ENCODE peak calls at places on chromosomes 7 and 10, in ten cellular contexts. F is NCI-H748 treated with DMSO at 0.1 percent for 48 hours, Q is right atrium auricular region, I is NCI-H2107, J is HTR-8/SVneo, W is T1000, Y is endodermal cell, E is ELR, C is NCI-H524, O is tibial nerve. K is an unnamed sample.

GRCh38 chr10:69497235-69497561 is 45.9 kb downstream of the TSPAN15 start:
- DNase-seq in F (no peak), Y (peak; percentile 20), C (no peak), J (no peak), W (no peak), O (no peak), E (no peak), Q (no peak), I (no peak), K (no peak)

GRCh38 chr7:139450851-139451250 is 32.6 kb downstream of the KLRG2 start:
- DNase-seq in F (no peak), E (no peak), J (no peak), C (no peak), Y (no peak), I (no peak), Q (no peak), W (no peak), O (no peak), K (no peak)

GRCh38 chr7:74044366-74045350 is 16.7 kb downstream of the ELN start:
- DNase-seq in Q (no peak), W (no peak), J (no peak), F (no peak), E (no peak), I (no peak), C (no peak), O (no peak), Y (no peak), K (peak; percentile 19)

GRCh38 chr10:120349069-120349468 is 108.0 kb upstream of the PLPP4 start:
- DNase-seq in F (no peak), E (no peak), I (no peak), J (no peak), Y (no peak), W (no peak), Q (no peak), C (no peak), O (no peak), K (no peak)

GRCh38 chr7:102300643-102301211 is 14.1 kb downstream of the SH2B2 start:
- DNase-seq in O (no peak), I (no peak), E (no peak), Y (peak; percentile 96), J (no peak), C (no peak), F (no peak), Q (no peak), W (no peak), K (no peak)

GRCh38 chr10:68333905-68334431 is 1.2 kb upstream of the PBLD start:
- DNase-seq in J (no peak), Q (no peak), F (no peak), E (peak; percentile 22), Y (no peak), C (no peak), O (no peak), W (no peak), I (no peak), K (no peak)

GRCh38 chr7:96838481-96838880 is 128.8 kb upstream of the SEM1 start:
- DNase-seq in I (no peak), E (no peak), O (no peak), C (no peak), F (no peak), J (no peak), Y (no peak), W (no peak), Q (no peak), K (no peak)

GRCh38 chr10:76558996-76559888 is 1078.4 kb downstream of the KCNMA1 start:
- DNase-seq in Y (no peak), C (no peak), J (peak; percentile 47), I (no peak), W (no peak), F (no peak), Q (no peak), O (no peak), E (peak; percentile 80), K (no peak)

GRCh38 chr10:25766687-25767221 is 167.3 kb upstream of the MYO3A start:
- DNase-seq in E (no peak), C (no peak), I (no peak), J (no peak), Y (peak; percentile 96), O (no peak), F (no peak), Q (no peak), W (no peak), K (no peak)

GRCh38 chr7:118626739-118627138 is 402.2 kb downstream of the ANKRD7 start:
- DNase-seq in O (no peak), Y (no peak), W (no peak), F (no peak), I (no peak), J (no peak), Q (no peak), C (no peak), E (no peak), K (no peak)

GRCh38 chr7:47758546-47758945 is 176.6 kb upstream of the TNS3 start:
- DNase-seq in W (no peak), J (no peak), I (no peak), Q (no peak), E (peak; percentile 17), Y (no peak), C (no peak), F (no peak), O (no peak), K (no peak)

GRCh38 chr10:124000792-124001201 is 92.6 kb downstream of the CHST15 start:
- DNase-seq in J (no peak), I (no peak), O (no peak), C (no peak), E (peak; percentile 57), W (no peak), F (no peak), Q (peak; percentile 56), Y (no peak), K (no peak)

GRCh38 chr10:132045324-132045723 is 20.4 kb upstream of the JAKMIP3 start:
- DNase-seq in F (no peak), E (no peak), O (no peak), Y (no peak), W (no peak), Q (no peak), I (no peak), C (no peak), J (no peak), K (no peak)

GRCh38 chr7:94710256-94710655 is 54.3 kb upstream of the SGCE start:
- DNase-seq in W (no peak), C (no peak), J (no peak), O (no peak), Y (no peak), E (no peak), I (no peak), F (no peak), Q (no peak), K (no peak)

GRCh38 chr10:104440221-104440620 is 86.6 kb downstream of the CFAP58 start:
- DNase-seq in Y (no peak), C (no peak), E (no peak), J (no peak), F (no peak), O (no peak), I (no peak), Q (no peak), W (no peak), K (no peak)

GRCh38 chr10:31467791-31468535 is 148.9 kb downstream of the ZEB1 start:
- DNase-seq in Q (no peak), Y (peak; percentile 82), E (peak; percentile 32), W (no peak), I (peak; percentile 0), O (no peak), J (peak; percentile 7), C (no peak), F (peak; percentile 1), K (no peak)

GRCh38 chr7:85750454-85750949 is 563.6 kb upstream of the SEMA3D start:
- DNase-seq in Q (no peak), O (no peak), W (no peak), Y (peak; percentile 88), E (peak; percentile 51), C (peak; percentile 15), F (peak; percentile 56), J (peak; percentile 5), I (no peak), K (no peak)

GRCh38 chr7:143117395-143117794 is 14.5 kb upstream of the PIP start:
- DNase-seq in E (no peak), Y (no peak), I (no peak), J (no peak), W (no peak), O (no peak), C (no peak), Q (no peak), F (no peak), K (no peak)

GRCh38 chr10:96889415-96890171 is 57.5 kb downstream of the LCOR start:
- DNase-seq in W (no peak), J (no peak), E (no peak), C (no peak), F (no peak), Q (no peak), Y (no peak), I (no peak), O (no peak), K (no peak)

GRCh38 chr7:156034397-156034796 is 222.1 kb upstream of the SHH start:
- DNase-seq in Q (no peak), O (no peak), C (no peak), W (no peak), Y (peak; percentile 8), J (no peak), E (no peak), F (no peak), I (no peak), K (no peak)

GRCh38 chr10:5751854-5752253 is 61.4 kb downstream of the GDI2 start:
- DNase-seq in O (no peak), J (no peak), E (no peak), I (no peak), Y (peak; percentile 74), C (no peak), F (no peak), Q (no peak), W (no peak), K (no peak)

GRCh38 chr7:135801045-135801693 is 52.6 kb upstream of the FAM180A start:
- DNase-seq in Y (peak; percentile 70), I (peak; percentile 44), W (peak; percentile 4), C (peak; percentile 42), F (peak; percentile 82), Q (peak; percentile 18), E (peak; percentile 79), O (no peak), J (peak; percentile 59), K (no peak)

GRCh38 chr10:23096814-23097549 is 1.6 kb downstream of the MSRB2 start:
- DNase-seq in E (peak; percentile 40), Y (no peak), F (no peak), C (no peak), J (no peak), W (no peak), I (peak; percentile 59), Q (no peak), O (no peak), K (no peak)

GRCh38 chr7:98085674-98086073 is 21.0 kb upstream of the LMTK2 start:
- DNase-seq in Y (peak; percentile 40), O (no peak), J (no peak), C (no peak), E (no peak), Q (no peak), I (no peak), W (no peak), F (no peak), K (no peak)

GRCh38 chr10:76675951-76676587 is 961.5 kb downstream of the KCNMA1 start:
- DNase-seq in J (no peak), W (no peak), C (no peak), Y (no peak), O (peak; percentile 33), Q (peak; percentile 87), F (no peak), I (no peak), E (no peak), K (peak; percentile 69)

GRCh38 chr10:72126184-72126871 is 38.0 kb upstream of the SPOCK2 start:
- DNase-seq in E (peak; percentile 76), I (no peak), Y (no peak), W (no peak), F (peak; percentile 5), O (no peak), Q (no peak), J (peak; percentile 43), C (no peak), K (no peak)

GRCh38 chr10:122354391-122354790 is 20.1 kb upstream of the PLEKHA1 start:
- DNase-seq in C (no peak), W (no peak), E (no peak), I (no peak), Q (no peak), Y (peak; percentile 6), J (no peak), F (no peak), O (no peak), K (no peak)

GRCh38 chr7:106367664-106368063 is 82.9 kb upstream of the NAMPT start:
- DNase-seq in J (no peak), W (no peak), O (no peak), C (no peak), Q (no peak), E (no peak), I (no peak), F (no peak), Y (no peak), K (no peak)

K was measured in left cardiac atrium.